ENCODE peak calls at places on chromosomes 3 and 15, in four cellular contexts. N, Y, O and V are unnamed samples. For H3K9me1, the result is how much of the 10 kb centered on the place peaks cover.

GRCh38 chr3:8464668-8465067 is 37.0 kb upstream of the LMCD1 start:
- DNase-seq in N (no peak), Y (no peak), O (no peak), V (no peak)

GRCh38 chr3:121477589-121477988 is 68.2 kb downstream of the POLQ start:
- DNase-seq in N (no peak), Y (no peak), O (peak), V (peak)

GRCh38 chr3:46852839-46853355 is 10.3 kb downstream of the MYL3 start:
- DNase-seq in N (no peak), Y (no peak), O (no peak), V (no peak)

GRCh38 chr3:195109098-195109657 is 161.8 kb downstream of the XXYLT1 start:
- DNase-seq in N (no peak), Y (no peak), O (no peak), V (no peak)

GRCh38 chr3:9951126-9951525 is 1.1 kb downstream of the PRRT3 start:
- DNase-seq in N (no peak), Y (no peak), O (no peak), V (no peak)

GRCh38 chr15:93982226-93982641 is 249.1 kb upstream of the MCTP2 start:
- DNase-seq in N (no peak), Y (no peak), O (no peak), V (no peak)

GRCh38 chr3:87987952-87988351 is 70.9 kb downstream of the CGGBP1 start:
- DNase-seq in N (no peak), Y (no peak), O (no peak), V (no peak)

GRCh38 chr15:90306560-90306959 is 41.1 kb downstream of the NGRN start:
- DNase-seq in N (no peak), Y (no peak), O (no peak), V (no peak)

GRCh38 chr15:57263520-57263919 is 112.8 kb upstream of the CGNL1 start:
- DNase-seq in N (no peak), Y (no peak), O (no peak), V (no peak)

GRCh38 chr3:121552379-121552778 is 6.6 kb upstream of the POLQ start:
- DNase-seq in N (no peak), Y (no peak), O (no peak), V (no peak)

GRCh38 chr3:14520967-14521366 is 19.2 kb downstream of the GRIP2 start:
- DNase-seq in N (no peak), Y (no peak), O (no peak), V (no peak)

GRCh38 chr15:40853241-40853890 is 9.5 kb downstream of the SPINT1 start:
- DNase-seq in N (no peak), Y (no peak), O (no peak), V (no peak)

GRCh38 chr3:190718097-190718496 is 144.4 kb downstream of the GMNC start:
- DNase-seq in N (no peak), Y (no peak), O (no peak), V (no peak)

GRCh38 chr15:40310001-40310959 is 2.5 kb upstream of the PLCB2 start:
- DNase-seq in N (peak), Y (no peak), O (peak), V (peak)

GRCh38 chr3:180656406-180656805 is 22.9 kb downstream of the CCDC39 start:
- DNase-seq in N (no peak), Y (no peak), O (no peak), V (no peak)

GRCh38 chr3:167456157-167456799 is 17.6 kb downstream of the SERPINI2 start:
- DNase-seq in N (no peak), Y (no peak), O (no peak), V (no peak)

GRCh38 chr3:146566138-146566537 is 21.7 kb upstream of the PLSCR1 start:
- DNase-seq in N (no peak), Y (no peak), O (no peak), V (no peak)

GRCh38 chr3:46098319-46098761 is 71.1 kb upstream of the XCR1 start:
- DNase-seq in N (no peak), Y (no peak), O (peak), V (no peak)

GRCh38 chr15:43204016-43204901 is 16.6 kb downstream of the EPB42 start:
- DNase-seq in N (peak), Y (no peak), O (peak), V (peak)

GRCh38 chr15:77417642-77418041 is 2.3 kb downstream of the PEAK1 start:
- DNase-seq in N (no peak), Y (no peak), O (peak), V (no peak)

GRCh38 chr15:87211547-87211946 is 1045.0 kb downstream of the NTRK3 start:
- DNase-seq in N (no peak), Y (peak), O (no peak), V (no peak)

GRCh38 chr3:193590088-193590856 is 2.7 kb upstream of the OPA1 start:
- DNase-seq in N (peak), Y (peak), O (peak), V (peak)

GRCh38 chr3:87260270-87260669 is 16.1 kb downstream of the POU1F1 start:
- DNase-seq in N (peak), Y (no peak), O (peak), V (peak)

GRCh38 chr3:141505166-141505565 is 18.3 kb downstream of the RASA2 start:
- DNase-seq in N (no peak), Y (no peak), O (no peak), V (no peak)

GRCh38 chr3:82802501-82802900 is 1041.1 kb upstream of the GBE1 start:
- DNase-seq in N (no peak), Y (peak), O (no peak), V (no peak)

GRCh38 chr3:82807781-82808180 is 1046.3 kb upstream of the GBE1 start:
- DNase-seq in N (no peak), Y (no peak), O (no peak), V (no peak)
- H3K9me1 ChIP-seq in N (under half), Y (under half), O (under half), V (under half)

GRCh38 chr3:111998661-111999641 is at the start of gene TAGLN3:
- DNase-seq in N (no peak), Y (no peak), O (no peak), V (peak)

GRCh38 chr3:112001516-112001915 is 2.8 kb downstream of the TAGLN3 start:
- DNase-seq in N (no peak), Y (no peak), O (no peak), V (no peak)

GRCh38 chr3:111999924-112000835 is 1.5 kb downstream of the TAGLN3 start:
- DNase-seq in N (no peak), Y (no peak), O (peak), V (no peak)

GRCh38 chr3:112002458-112002971 is 3.8 kb downstream of the TAGLN3 start:
- DNase-seq in N (peak), Y (peak), O (peak), V (peak)

DNA sequence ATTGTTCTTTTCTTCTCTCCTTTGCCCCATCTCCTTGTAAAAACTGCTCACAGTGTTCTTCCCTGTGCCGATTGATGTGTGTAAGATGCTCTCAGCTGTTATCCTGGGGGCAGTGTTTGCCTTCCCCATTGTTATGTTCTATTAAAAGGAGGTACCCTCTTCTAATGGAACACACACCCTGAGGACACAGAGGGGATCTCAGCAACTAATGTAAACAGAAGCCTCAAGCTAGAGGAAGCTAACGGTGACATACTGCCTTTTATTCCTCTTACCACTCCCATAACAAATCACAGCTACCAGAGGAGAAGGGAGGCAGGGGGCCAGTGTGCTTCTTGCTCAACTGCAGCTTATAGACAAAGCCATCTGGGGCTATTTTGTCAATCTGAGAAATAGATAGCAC is 2.2 kb downstream of the TAGLN3 start:
- DNase-seq in N (no peak), Y (no peak), O (peak), V (no peak)
- H3K9ac ChIP-seq in N (no peak), Y (no peak), O (no peak), V (no peak)

GRCh38 chr3:36813320-36813719 is 49.0 kb upstream of the DCLK3 start:
- DNase-seq in N (no peak), Y (no peak), O (no peak), V (no peak)

GRCh38 chr3:36814776-36815175 is 50.4 kb upstream of the DCLK3 start:
- DNase-seq in N (peak), Y (no peak), O (no peak), V (no peak)

GRCh38 chr3:36815375-36815774 is 51.0 kb upstream of the DCLK3 start:
- DNase-seq in N (no peak), Y (no peak), O (no peak), V (no peak)

GRCh38 chr3:36814071-36814717 is 49.8 kb upstream of the DCLK3 start:
- DNase-seq in N (no peak), Y (no peak), O (no peak), V (no peak)

GRCh38 chr3:36817806-36818205 is 53.5 kb upstream of the DCLK3 start:
- DNase-seq in N (no peak), Y (no peak), O (no peak), V (no peak)
- H3K9me1 ChIP-seq in N (under half), Y (under half), O (under half), V (under half)

GRCh38 chr15:42078903-42079302 is 15.5 kb downstream of the PLA2G4D start:
- DNase-seq in N (no peak), Y (no peak), O (no peak), V (no peak)
- H3K9ac ChIP-seq in N (peak), Y (no peak), O (no peak), V (no peak)

GRCh38 chr15:66433726-66434125 is 47.0 kb downstream of the MAP2K1 start:
- DNase-seq in N (no peak), Y (no peak), O (peak), V (no peak)
- H3K9me1 ChIP-seq in N (under half), Y (under half), O (under half), V (under half)

GRCh38 chr3:196793224-196793623 is 53.6 kb downstream of the PAK2 start:
- DNase-seq in N (no peak), Y (peak), O (peak), V (peak)

GRCh38 chr3:196792771-196793170 is 53.1 kb downstream of the PAK2 start:
- DNase-seq in N (no peak), Y (no peak), O (peak), V (peak)

GRCh38 chr3:196789773-196790419 is 50.2 kb downstream of the PAK2 start:
- DNase-seq in N (no peak), Y (no peak), O (no peak), V (no peak)

GRCh38 chr3:196788509-196788908 is 48.9 kb downstream of the PAK2 start:
- DNase-seq in N (no peak), Y (no peak), O (peak), V (no peak)

GRCh38 chr3:196790636-196791035 is 51.0 kb downstream of the PAK2 start:
- DNase-seq in N (no peak), Y (no peak), O (no peak), V (no peak)
- H3K9ac ChIP-seq in N (no peak), Y (no peak), O (no peak), V (no peak)

GRCh38 chr3:158649791-158650190 is 5.5 kb downstream of the GFM1 start:
- DNase-seq in N (peak), Y (no peak), O (no peak), V (peak)

GRCh38 chr3:158652463-158652862 is 8.1 kb downstream of the GFM1 start:
- DNase-seq in N (no peak), Y (no peak), O (no peak), V (no peak)

DNA sequence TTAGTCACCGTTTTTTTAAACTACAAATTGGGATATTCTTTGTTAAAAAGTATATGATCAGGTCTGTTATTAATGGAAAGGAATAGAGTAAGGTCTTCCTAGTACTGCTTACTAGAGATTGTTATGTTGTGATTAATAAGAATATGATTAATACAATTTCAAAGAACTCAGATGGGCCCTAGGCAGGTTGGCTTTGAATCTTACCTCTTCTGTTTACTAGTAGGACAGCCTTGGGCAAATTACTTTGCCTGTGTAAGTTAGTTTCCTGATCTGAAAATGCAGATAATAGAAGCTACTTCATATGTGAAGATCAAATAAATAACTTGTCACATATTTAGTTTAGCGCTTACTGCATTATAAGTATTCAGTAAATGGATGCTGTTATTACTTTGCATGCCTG is 6.9 kb downstream of the GFM1 start:
- DNase-seq in N (no peak), Y (no peak), O (no peak), V (no peak)
- H3K9me1 ChIP-seq in N (under half), Y (under half), O (under half), V (under half)

GRCh38 chr15:100056411-100057072 is 285.2 kb downstream of the ADAMTS17 start:
- DNase-seq in N (no peak), Y (no peak), O (no peak), V (no peak)
- H3K9ac ChIP-seq in N (no peak), Y (no peak), O (no peak), V (no peak)